ENCODE peak calls at places on chromosomes 7 and 10, in nine cellular contexts. T, H, C, N, S, U, M, E and D are unnamed samples.

GRCh38 chr7:6306471-6306870 is 34.0 kb upstream of the CYTH3 start:
- DNase-seq in T (no peak), H (no peak), C (no peak), N (no peak), S (no peak), U (peak; percentile 33), M (no peak), E (no peak), D (no peak)

GRCh38 chr7:77439572-77439971 is 23.4 kb upstream of the GSAP start:
- DNase-seq in T (peak; percentile 48), H (peak; percentile 37), C (no peak), N (peak; percentile 49), S (no peak), U (peak; percentile 42), M (peak; percentile 23), E (no peak), D (no peak)

GRCh38 chr10:21092683-21093524 is 195.8 kb upstream of the NEBL start:
- DNase-seq in T (no peak), H (no peak), C (no peak), N (no peak), S (no peak), U (no peak), M (no peak), E (no peak), D (no peak)

GRCh38 chr7:116162236-116162635 is 48.1 kb upstream of the TES start:
- DNase-seq in T (no peak), H (no peak), C (no peak), N (no peak), S (no peak), U (no peak), M (no peak), E (no peak), D (no peak)

GRCh38 chr7:121313220-121313792 is 15.5 kb upstream of the WNT16 start:
- DNase-seq in T (no peak), H (no peak), C (no peak), N (no peak), S (no peak), U (no peak), M (no peak), E (no peak), D (no peak)

GRCh38 chr10:87799860-87800259 is 18.2 kb downstream of the ATAD1 start:
- DNase-seq in T (no peak), H (no peak), C (no peak), N (no peak), S (no peak), U (no peak), M (no peak), E (no peak), D (no peak)

GRCh38 chr10:104329754-104330153 is 8.5 kb downstream of the ITPRIP start:
- DNase-seq in T (no peak), H (peak; percentile 45), C (no peak), N (no peak), S (no peak), U (no peak), M (no peak), E (no peak), D (no peak)

GRCh38 chr7:5422324-5423271 is 1.0 kb downstream of the TNRC18 start:
- DNase-seq in T (no peak), H (no peak), C (peak; percentile 83), N (no peak), S (no peak), U (peak; percentile 82), M (peak; percentile 83), E (no peak), D (peak; percentile 73)

DNA sequence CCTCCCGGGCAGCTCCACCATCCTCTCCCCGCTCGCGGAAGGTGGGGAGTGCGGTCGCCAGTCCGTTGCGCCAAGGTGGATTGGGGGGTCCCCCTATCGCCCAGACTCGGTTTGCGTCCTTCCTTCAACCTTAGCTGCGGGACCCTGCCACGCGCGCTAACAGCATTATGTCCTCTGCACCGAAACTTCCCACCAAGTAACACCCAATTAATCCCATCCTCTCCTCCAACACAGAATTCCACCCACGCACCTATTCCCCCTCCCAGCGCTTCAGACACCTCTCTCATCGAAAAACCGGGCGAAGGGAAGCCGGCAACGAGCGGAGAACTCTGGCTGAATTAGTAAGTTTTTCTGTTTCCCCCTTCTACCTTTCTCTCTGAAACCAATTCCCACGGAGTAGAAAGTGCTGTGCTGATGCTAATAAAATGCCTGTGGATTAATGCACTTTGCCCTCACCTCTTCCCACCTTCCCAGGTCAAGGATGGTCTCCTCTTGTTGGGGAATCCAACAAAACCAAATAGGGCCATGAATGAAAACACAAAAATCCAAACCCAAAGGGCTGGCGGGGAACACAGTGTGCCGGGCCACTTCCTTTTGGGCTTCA is 940 bp downstream of the HOXA3 start:
- DNase-seq in T (no peak), H (no peak), C (no peak), N (no peak), S (no peak), U (no peak), M (no peak), E (no peak), D (peak; percentile 79)
- H3K4me3 ChIP-seq in T (peak overlapping the region; percentile 16), H (peak overlapping the region; percentile 75), C (peak overlapping the region; percentile 4), N (peak overlapping the region; percentile 64), S (peak overlapping the region; percentile 34), U (peak overlapping the region; percentile 26), M (peak overlapping the region; percentile 32), E (peak overlapping the region; percentile 66), D (no peak overlapping the region)

DNA sequence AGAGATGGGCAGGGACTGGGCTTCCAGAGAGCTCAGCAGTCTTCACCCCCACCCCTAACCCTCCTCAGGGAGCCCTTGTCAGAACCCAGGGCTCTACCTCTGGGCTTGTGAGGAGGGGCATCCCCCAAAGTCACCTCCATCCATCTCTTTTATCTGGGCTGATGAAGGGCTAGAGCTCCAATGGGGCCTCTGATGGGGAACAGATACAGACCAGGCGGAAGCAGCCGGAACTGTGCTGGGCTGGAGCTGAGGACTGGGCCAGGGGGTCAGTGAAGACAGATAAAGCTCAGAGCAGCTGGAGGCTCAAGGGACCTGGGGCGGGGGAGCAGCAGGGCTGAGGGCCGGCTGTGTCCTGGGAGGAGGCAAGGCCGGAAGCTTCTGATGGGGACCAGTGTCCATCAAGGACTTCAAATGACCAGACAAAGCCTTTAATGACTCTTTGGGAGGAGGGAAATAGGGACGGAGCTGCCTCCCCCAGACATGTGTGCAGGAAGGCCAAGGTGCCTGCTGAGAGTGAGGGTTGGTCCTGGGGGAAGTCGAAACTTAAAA is 10.2 kb downstream of the KAZALD1 start:
- DNase-seq in T (no peak), H (no peak), C (no peak), N (no peak), S (no peak), U (no peak), M (no peak), E (no peak), D (peak; percentile 44)
- H3K27me3 ChIP-seq in T (peaks cover 47% of the 10 kb centered on the region), H (peaks cover 9% of the 10 kb centered on the region), C (no peaks in the 10 kb centered on the region), N (peaks cover 62% of the 10 kb centered on the region), S (peaks cover 6% of the 10 kb centered on the region), U (peaks cover 10% of the 10 kb centered on the region), M (peaks cover 81% of the 10 kb centered on the region), E (peaks cover 6% of the 10 kb centered on the region), D (peaks cover 40% of the 10 kb centered on the region)

GRCh38 chr7:132220060-132220459 is 356.2 kb downstream of the PLXNA4 start:
- DNase-seq in T (no peak), H (no peak), C (no peak), N (no peak), S (no peak), U (no peak), M (no peak), E (no peak), D (no peak)

GRCh38 chr7:132218876-132219275 is 357.4 kb downstream of the PLXNA4 start:
- DNase-seq in T (no peak), H (no peak), C (no peak), N (no peak), S (no peak), U (no peak), M (peak; percentile 15), E (no peak), D (no peak)

GRCh38 chr7:132213583-132213982 is 362.7 kb downstream of the PLXNA4 start:
- DNase-seq in T (no peak), H (no peak), C (no peak), N (no peak), S (no peak), U (no peak), M (no peak), E (no peak), D (no peak)

GRCh38 chr7:132214452-132214851 is 361.8 kb downstream of the PLXNA4 start:
- DNase-seq in T (no peak), H (no peak), C (no peak), N (no peak), S (no peak), U (no peak), M (no peak), E (no peak), D (no peak)

GRCh38 chr7:132216847-132217246 is 359.4 kb downstream of the PLXNA4 start:
- DNase-seq in T (no peak), H (no peak), C (no peak), N (no peak), S (no peak), U (no peak), M (no peak), E (no peak), D (no peak)
- H3K36me3 ChIP-seq in T (no peaks in the 10 kb centered on the region), H (no peaks in the 10 kb centered on the region), C (no peaks in the 10 kb centered on the region), N (no peaks in the 10 kb centered on the region), S (no peaks in the 10 kb centered on the region), U (no peaks in the 10 kb centered on the region), M (no peaks in the 10 kb centered on the region), E (no peaks in the 10 kb centered on the region), D (no peaks in the 10 kb centered on the region)

GRCh38 chr7:100545636-100546128 is 6.7 kb downstream of the AGFG2 start:
- DNase-seq in T (peak; percentile 40), H (no peak), C (no peak), N (no peak), S (no peak), U (peak; percentile 50), M (peak; percentile 27), E (no peak), D (peak; percentile 69)

GRCh38 chr7:100547872-100548271 is 8.9 kb downstream of the AGFG2 start:
- DNase-seq in T (peak; percentile 62), H (no peak), C (no peak), N (no peak), S (no peak), U (no peak), M (no peak), E (no peak), D (no peak)

GRCh38 chr7:100546129-100546867 is 7.3 kb downstream of the AGFG2 start:
- DNase-seq in T (no peak), H (no peak), C (no peak), N (peak; percentile 38), S (no peak), U (no peak), M (no peak), E (peak; percentile 72), D (no peak)

GRCh38 chr7:100544949-100545635 is 6.1 kb downstream of the AGFG2 start:
- DNase-seq in T (no peak), H (no peak), C (no peak), N (peak; percentile 35), S (no peak), U (no peak), M (no peak), E (no peak), D (no peak)

DNA sequence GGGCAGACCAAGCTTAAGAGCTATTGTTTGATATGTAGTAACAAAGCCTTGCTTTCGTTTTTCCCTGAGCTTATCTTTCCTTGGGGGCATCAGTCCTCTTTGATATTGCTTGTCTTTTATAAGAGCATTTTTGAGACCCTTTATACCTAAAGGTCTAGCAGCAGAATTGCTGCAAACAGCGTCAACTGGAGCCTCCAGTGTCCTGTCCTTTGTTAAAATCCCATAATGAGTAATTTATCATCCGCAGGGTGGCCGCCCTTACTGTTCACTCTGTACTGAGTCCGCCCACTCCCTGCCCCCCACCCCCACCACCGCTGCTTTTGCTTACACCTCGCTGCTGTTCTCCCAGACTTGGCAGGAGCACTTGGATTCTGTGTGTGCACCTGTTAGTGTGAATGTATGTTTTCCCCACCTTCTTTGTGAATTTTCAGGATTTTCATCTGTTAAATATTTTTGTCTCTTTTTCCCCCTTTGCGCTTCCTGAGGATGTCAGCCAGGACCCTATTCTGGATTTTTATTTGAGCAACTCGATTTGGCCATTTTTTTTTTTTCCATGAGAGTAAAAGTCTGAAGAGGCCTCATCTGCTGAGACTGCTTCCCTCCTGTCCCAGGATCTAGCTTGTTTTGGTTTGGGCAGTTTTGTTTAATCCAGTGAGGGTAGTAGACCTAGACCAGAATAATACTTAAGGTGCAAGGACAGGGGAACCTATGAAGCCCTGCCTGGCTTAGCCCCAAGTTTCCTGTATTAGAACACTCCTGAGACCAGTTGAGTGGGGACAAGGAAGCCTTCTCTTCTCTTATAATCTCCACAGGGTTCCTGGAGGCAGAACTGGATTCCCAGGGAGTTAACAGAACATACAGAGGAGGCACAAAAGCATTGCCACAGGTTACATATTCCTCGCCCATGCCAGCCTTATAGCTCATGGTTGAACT is 8.1 kb downstream of the AGFG2 start:
- DNase-seq in T (no peak), H (no peak), C (no peak), N (no peak), S (no peak), U (no peak), M (no peak), E (no peak), D (no peak)
- H3K4me3 ChIP-seq in T (no peak overlapping the region), H (no peak overlapping the region), C (no peak overlapping the region), N (no peak overlapping the region), S (no peak overlapping the region), U (no peak overlapping the region), M (no peak overlapping the region), E (peak overlapping the region; percentile 46), D (no peak overlapping the region)